ENCODE peak calls at places on chromosomes 7 and 10, in eight cellular contexts. N, G, R, M, D, Y, W and B are unnamed samples.

GRCh38 chr10:125060851-125061556 is 99.4 kb downstream of the CTBP2 start:
- DNase-seq in R (no peak), G (peak), M (peak), W (peak), Y (no peak), D (no peak), N (no peak), B (no peak)

GRCh38 chr7:51055039-51055840 is 261.4 kb downstream of the COBL start:
- DNase-seq in R (no peak), W (no peak), D (no peak), Y (no peak), N (no peak), M (no peak), G (no peak), B (no peak)

GRCh38 chr10:84543948-84544347 is 215.6 kb downstream of the CCSER2 start:
- DNase-seq in Y (no peak), D (no peak), W (no peak), N (no peak), M (no peak), R (no peak), G (no peak), B (no peak)

GRCh38 chr10:70758757-70759514 is 26.2 kb downstream of the TBATA start:
- DNase-seq in W (peak), N (peak), R (peak), M (no peak), D (peak), G (peak), Y (no peak), B (peak)

GRCh38 chr10:69632516-69633199 is 2.6 kb downstream of the FAM241B start:
- DNase-seq in Y (no peak), W (peak), N (no peak), G (no peak), M (no peak), R (no peak), D (no peak), B (no peak)

GRCh38 chr7:3650844-3651243 is 349.8 kb downstream of the SDK1 start:
- DNase-seq in N (no peak), M (no peak), Y (no peak), G (no peak), W (no peak), D (no peak), R (no peak), B (no peak)

GRCh38 chr10:89283174-89283987 is 18.5 kb upstream of the IFIT2 start:
- DNase-seq in M (no peak), R (no peak), G (no peak), Y (no peak), N (no peak), D (no peak), W (no peak), B (no peak)

GRCh38 chr10:46251857-46252847 is 34.6 kb upstream of the ANTXRL start:
- DNase-seq in Y (no peak), R (no peak), N (no peak), G (no peak), W (peak), D (no peak), M (no peak), B (no peak)

GRCh38 chr10:80204193-80204714 is 1.1 kb downstream of the ANXA11 start:
- DNase-seq in D (no peak), N (no peak), M (no peak), W (no peak), R (peak), Y (no peak), G (peak), B (no peak)

GRCh38 chr10:92732958-92733357 is 43.2 kb downstream of the HHEX start:
- DNase-seq in M (no peak), R (no peak), Y (no peak), W (no peak), N (no peak), G (no peak), D (no peak), B (no peak)

GRCh38 chr10:127148066-127148932 is 48.1 kb downstream of the INSYN2A start:
- DNase-seq in D (no peak), W (no peak), Y (no peak), M (no peak), N (no peak), G (no peak), R (no peak), B (peak)

GRCh38 chr7:1859266-1860035 is 189.4 kb downstream of the ELFN1 start:
- DNase-seq in D (no peak), G (no peak), W (no peak), Y (no peak), R (no peak), N (no peak), M (no peak), B (no peak)

GRCh38 chr7:157018328-157018996 is 8.0 kb upstream of the MNX1 start:
- DNase-seq in Y (no peak), G (no peak), D (no peak), R (no peak), N (no peak), M (no peak), W (no peak), B (no peak)

GRCh38 chr10:97685395-97685958 is 1.6 kb downstream of the AVPI1 start:
- DNase-seq in D (no peak), G (no peak), Y (no peak), W (peak), R (no peak), M (no peak), N (no peak), B (no peak)